ENCODE peak calls at places on chromosomes 3 and 15, in six cellular contexts. One of them, this sample, is unnamed.

GRCh38 chr3:6142707-6143106 is 718.2 kb upstream of the GRM7 start:
- DNase-seq in GM23338: no peak
- DNase-seq in HepG2: no peak
- DNase-seq in GM12878: no peak
- DNase-seq in K562: no peak
- DNase-seq in WTC11: no peak
- DNase-seq in this sample: no peak

GRCh38 chr3:69189487-69189886 is 67.1 kb upstream of the LMOD3 start:
- DNase-seq in GM23338: no peak
- DNase-seq in K562: no peak
- DNase-seq in HepG2: no peak
- DNase-seq in WTC11: no peak
- DNase-seq in GM12878: no peak
- DNase-seq in this sample: no peak

GRCh38 chr3:85162905-85163304 is 204.1 kb downstream of the CADM2 start:
- DNase-seq in GM23338: no peak
- DNase-seq in GM12878: no peak
- DNase-seq in HepG2: no peak
- DNase-seq in WTC11: no peak
- DNase-seq in K562: no peak
- DNase-seq in this sample: no peak

GRCh38 chr15:46589088-46589487 is 954.3 kb downstream of the SQOR start:
- DNase-seq in K562: no peak
- DNase-seq in GM23338: peak; percentile 13
- DNase-seq in GM12878: no peak
- DNase-seq in HepG2: no peak
- DNase-seq in WTC11: no peak
- DNase-seq in this sample: no peak

GRCh38 chr3:127072221-127072771 is 89.4 kb downstream of the PLXNA1 start:
- DNase-seq in GM23338: no peak
- DNase-seq in K562: no peak
- DNase-seq in HepG2: no peak
- DNase-seq in GM12878: no peak
- DNase-seq in WTC11: no peak
- DNase-seq in this sample: no peak

GRCh38 chr3:39180546-39181346 is 11.6 kb downstream of the XIRP1 start:
- DNase-seq in WTC11: peak; percentile 87
- DNase-seq in GM12878: peak; percentile 39
- DNase-seq in HepG2: peak; percentile 74
- DNase-seq in GM23338: peak; percentile 94
- DNase-seq in K562: peak; percentile 99
- DNase-seq in this sample: peak; percentile 94

GRCh38 chr3:52225452-52226228 is at the start of gene TLR9:
- DNase-seq in GM23338: no peak
- DNase-seq in K562: no peak
- DNase-seq in HepG2: no peak
- DNase-seq in GM12878: peak; percentile 71
- DNase-seq in WTC11: no peak
- DNase-seq in this sample: peak; percentile 45

GRCh38 chr3:77038928-77039605 is 832 bp upstream of the ROBO2 start:
- DNase-seq in K562: no peak
- DNase-seq in GM23338: peak; percentile 52
- DNase-seq in WTC11: peak; percentile 19
- DNase-seq in HepG2: no peak
- DNase-seq in GM12878: no peak
- DNase-seq in this sample: no peak

GRCh38 chr15:52247032-52247431 is 48.6 kb downstream of the MYO5C start:
- DNase-seq in GM12878: no peak
- DNase-seq in HepG2: no peak
- DNase-seq in GM23338: no peak
- DNase-seq in WTC11: no peak
- DNase-seq in K562: no peak
- DNase-seq in this sample: no peak

GRCh38 chr3:12148183-12148940 is 10.3 kb downstream of the TIMP4 start:
- DNase-seq in GM23338: no peak
- DNase-seq in HepG2: no peak
- DNase-seq in K562: no peak
- DNase-seq in WTC11: no peak
- DNase-seq in GM12878: no peak
- DNase-seq in this sample: no peak

GRCh38 chr3:14505001-14505802 is 34.9 kb downstream of the GRIP2 start:
- DNase-seq in WTC11: no peak
- DNase-seq in K562: no peak
- DNase-seq in HepG2: no peak
- DNase-seq in GM12878: no peak
- DNase-seq in GM23338: no peak
- DNase-seq in this sample: no peak

GRCh38 chr3:10224794-10225660 is 23.2 kb upstream of the TATDN2 start:
- DNase-seq in GM23338: peak; percentile 87
- DNase-seq in K562: peak; percentile 66
- DNase-seq in WTC11: peak; percentile 68
- DNase-seq in GM12878: no peak
- DNase-seq in HepG2: peak; percentile 99
- DNase-seq in this sample: peak; percentile 72

GRCh38 chr3:107992976-107993684 is 97.7 kb downstream of the CD47 start:
- DNase-seq in WTC11: no peak
- DNase-seq in GM23338: no peak
- DNase-seq in K562: no peak
- DNase-seq in HepG2: no peak
- DNase-seq in GM12878: no peak
- DNase-seq in this sample: no peak

GRCh38 chr15:78634251-78635145 is 6.5 kb downstream of the CHRNB4 start:
- DNase-seq in HepG2: no peak
- DNase-seq in WTC11: no peak
- DNase-seq in K562: no peak
- DNase-seq in GM12878: no peak
- DNase-seq in GM23338: no peak
- DNase-seq in this sample: no peak
- TF ChIP-seq CREB1 in HepG2: no peak
- TF ChIP-seq CREB1 in WTC11: no peak
- TF ChIP-seq CREB1 in K562: no peak
- TF ChIP-seq CREB1 in GM12878: no peak
- TF ChIP-seq CREB1 in GM23338: no peak
- TF ChIP-seq CREB1 in this sample: no peak

DNA sequence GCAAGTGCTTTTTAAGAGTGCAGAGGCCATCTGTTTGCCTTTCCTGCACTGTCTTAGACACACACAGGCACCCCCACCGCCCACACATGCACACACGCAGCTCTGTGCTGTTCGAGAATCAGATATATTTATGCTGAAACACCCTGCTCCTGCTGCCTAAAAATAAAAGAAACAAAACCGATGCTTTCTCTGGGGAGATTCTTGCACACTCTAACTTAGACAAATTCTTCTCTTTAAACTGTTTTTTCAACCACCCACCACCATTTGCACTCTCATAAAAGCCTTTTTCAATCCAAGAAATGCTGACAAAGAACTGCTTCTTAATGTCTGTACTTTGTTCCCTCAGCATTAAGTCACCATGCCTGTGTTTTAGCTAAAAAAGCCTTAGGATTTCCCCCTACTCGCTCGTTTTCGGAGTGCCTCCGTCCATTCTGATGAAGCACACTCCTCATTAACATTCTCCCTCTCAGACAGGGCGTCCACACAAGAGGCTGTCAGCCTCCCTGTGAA is 26.2 kb downstream of the SLC12A8 start:
- DNase-seq in WTC11: no peak
- DNase-seq in K562: no peak
- DNase-seq in GM12878: no peak
- DNase-seq in HepG2: no peak
- DNase-seq in GM23338: no peak
- DNase-seq in this sample: peak; percentile 30
- TF ChIP-seq CREB1 in WTC11: no peak
- TF ChIP-seq CREB1 in K562: no peak
- TF ChIP-seq CREB1 in GM12878: no peak
- TF ChIP-seq CREB1 in HepG2: no peak
- TF ChIP-seq CREB1 in GM23338: no peak
- TF ChIP-seq CREB1 in this sample: no peak

GRCh38 chr3:112412494-112412893 is 79.5 kb downstream of the CD200 start:
- DNase-seq in HepG2: no peak
- DNase-seq in GM12878: no peak
- DNase-seq in WTC11: no peak
- DNase-seq in GM23338: no peak
- DNase-seq in K562: no peak
- DNase-seq in this sample: no peak
- TF ChIP-seq CREB1 in HepG2: no peak
- TF ChIP-seq CREB1 in GM12878: no peak
- TF ChIP-seq CREB1 in WTC11: no peak
- TF ChIP-seq CREB1 in GM23338: no peak
- TF ChIP-seq CREB1 in K562: no peak
- TF ChIP-seq CREB1 in this sample: no peak

GRCh38 chr15:26051771-26052685 is 188.9 kb upstream of the ATP10A start:
- DNase-seq in K562: no peak
- DNase-seq in GM23338: no peak
- DNase-seq in GM12878: no peak
- DNase-seq in WTC11: no peak
- DNase-seq in HepG2: no peak
- DNase-seq in this sample: no peak
- TF ChIP-seq CREB1 in K562: no peak
- TF ChIP-seq CREB1 in GM23338: no peak
- TF ChIP-seq CREB1 in GM12878: no peak
- TF ChIP-seq CREB1 in WTC11: no peak
- TF ChIP-seq CREB1 in HepG2: no peak
- TF ChIP-seq CREB1 in this sample: no peak

GRCh38 chr3:133955892-133956291 is 60.2 kb upstream of the RAB6B start:
- DNase-seq in WTC11: no peak
- DNase-seq in K562: no peak
- DNase-seq in GM12878: no peak
- DNase-seq in GM23338: no peak
- DNase-seq in HepG2: no peak
- DNase-seq in this sample: no peak
- TF ChIP-seq CREB1 in WTC11: no peak
- TF ChIP-seq CREB1 in K562: no peak
- TF ChIP-seq CREB1 in GM12878: no peak
- TF ChIP-seq CREB1 in GM23338: no peak
- TF ChIP-seq CREB1 in HepG2: no peak
- TF ChIP-seq CREB1 in this sample: no peak

This sample was measured in H1.